ENCODE peak calls at places on chromosomes 5 and 9, in five cellular contexts. O is CD8-positive, alpha-beta T cell; E is HCT116; R is left ventricle myocardium inferior; A is foreskin keratinocyte. X is an unnamed sample.

GRCh38 chr9:78806492-78807160 is 509.7 kb downstream of the PSAT1 start:
- DNase-seq in A (no peak), O (no peak), E (no peak), R (no peak), X (no peak)

GRCh38 chr5:55737793-55738192 is at the start of gene DDX4:
- DNase-seq in O (no peak), A (no peak), R (no peak), E (no peak), X (no peak)

GRCh38 chr5:12896086-12896485 is 991.8 kb upstream of the CTNND2 start:
- DNase-seq in R (no peak), E (no peak), O (no peak), A (no peak), X (no peak)

GRCh38 chr5:180682560-180682959 is 33.2 kb upstream of the FLT4 start:
- DNase-seq in E (no peak), R (no peak), A (no peak), O (no peak), X (no peak)

GRCh38 chr5:156147251-156147947 is 179.6 kb upstream of the SGCD start:
- DNase-seq in O (no peak), A (no peak), R (no peak), E (no peak), X (no peak)

GRCh38 chr9:79195904-79196303 is 375.9 kb upstream of the TLE4 start:
- DNase-seq in E (no peak), R (no peak), A (no peak), O (no peak), X (no peak)

GRCh38 chr9:138023394-138024124 is 146.0 kb downstream of the CACNA1B start:
- DNase-seq in A (no peak), R (no peak), O (no peak), E (no peak), X (peak; percentile 31)

GRCh38 chr5:116626272-116626723 is 51.7 kb upstream of the SEMA6A start:
- DNase-seq in O (no peak), R (peak; percentile 68), A (peak; percentile 48), E (no peak), X (peak; percentile 76)

GRCh38 chr5:180070726-180071417 is 687 bp downstream of the RNF130 start:
- DNase-seq in O (no peak), R (peak; percentile 40), E (no peak), A (no peak), X (no peak)

GRCh38 chr9:21556581-21557427 is 74.7 kb upstream of the IFNE start:
- DNase-seq in A (no peak), E (no peak), O (no peak), R (no peak), X (no peak)

GRCh38 chr5:138945421-138946240 is 70.5 kb upstream of the LRRTM2 start:
- DNase-seq in O (no peak), R (no peak), E (no peak), A (no peak), X (peak; percentile 69)

GRCh38 chr9:126699401-126699851 is 85.7 kb downstream of the LMX1B start:
- DNase-seq in R (no peak), E (no peak), A (no peak), O (no peak), X (peak; percentile 63)

GRCh38 chr5:78716221-78716620 is 67.6 kb upstream of the LHFPL2 start:
- DNase-seq in A (no peak), R (no peak), O (no peak), E (no peak), X (no peak)

GRCh38 chr9:4584636-4585035 is 77.5 kb upstream of the PLPP6 start:
- DNase-seq in R (no peak), A (no peak), O (no peak), E (no peak), X (no peak)

GRCh38 chr5:123997354-123998215 is 485.6 kb downstream of the CSNK1G3 start:
- DNase-seq in A (peak; percentile 69), E (no peak), O (no peak), R (no peak), X (no peak)

GRCh38 chr9:126491256-126491879 is 122.4 kb upstream of the LMX1B start:
- DNase-seq in E (no peak), O (peak; percentile 48), A (no peak), R (no peak), X (peak; percentile 3)

GRCh38 chr5:106521701-106522100 is 1149.0 kb downstream of the EFNA5 start:
- DNase-seq in R (no peak), E (no peak), A (no peak), O (no peak), X (no peak)

GRCh38 chr9:120780367-120780766 is 12.8 kb downstream of the FBXW2 start:
- DNase-seq in R (no peak), O (no peak), A (no peak), E (no peak), X (no peak)

GRCh38 chr5:87081511-87082372 is 185.9 kb upstream of the RASA1 start:
- DNase-seq in E (no peak), O (peak; percentile 11), R (no peak), A (no peak), X (no peak)

GRCh38 chr5:126351138-126351537 is 72.1 kb upstream of the GRAMD2B start:
- DNase-seq in E (no peak), R (no peak), O (no peak), A (no peak), X (no peak)

GRCh38 chr5:14417232-14417730 is 164.3 kb upstream of the OTULINL start:
- DNase-seq in A (no peak), R (no peak), E (no peak), O (no peak), X (no peak)

GRCh38 chr5:155978805-155979204 is 348.2 kb upstream of the SGCD start:
- DNase-seq in R (no peak), A (no peak), O (no peak), E (no peak), X (no peak)

GRCh38 chr5:140642718-140643117 is 3.5 kb downstream of the TMCO6 start:
- DNase-seq in O (no peak), E (no peak), A (no peak), R (no peak), X (no peak)

GRCh38 chr5:173613433-173614144 is 2.9 kb downstream of the BOD1 start:
- DNase-seq in O (no peak), A (no peak), R (no peak), E (no peak), X (no peak)

GRCh38 chr5:34474573-34475021 is 181.5 kb upstream of the RAI14 start:
- DNase-seq in R (no peak), E (peak; percentile 38), O (no peak), A (no peak), X (no peak)

GRCh38 chr5:153601377-153601776 is 110.9 kb downstream of the GRIA1 start:
- DNase-seq in O (no peak), E (no peak), A (no peak), R (no peak), X (no peak)

GRCh38 chr9:133285252-133285775 is 10.3 kb upstream of the ABO start:
- DNase-seq in A (no peak), R (no peak), O (no peak), E (no peak), X (no peak)

GRCh38 chr5:126857472-126858410 is 80.8 kb downstream of the LMNB1 start:
- DNase-seq in E (no peak), A (no peak), R (no peak), O (no peak), X (no peak)

GRCh38 chr5:178695560-178695959 is 34.9 kb downstream of the ZNF354A start:
- DNase-seq in E (no peak), O (no peak), R (no peak), A (peak; percentile 59), X (no peak)

GRCh38 chr5:178703015-178703414 is 27.4 kb downstream of the ZNF354A start:
- DNase-seq in R (no peak), A (no peak), O (no peak), E (no peak), X (no peak)

DNA sequence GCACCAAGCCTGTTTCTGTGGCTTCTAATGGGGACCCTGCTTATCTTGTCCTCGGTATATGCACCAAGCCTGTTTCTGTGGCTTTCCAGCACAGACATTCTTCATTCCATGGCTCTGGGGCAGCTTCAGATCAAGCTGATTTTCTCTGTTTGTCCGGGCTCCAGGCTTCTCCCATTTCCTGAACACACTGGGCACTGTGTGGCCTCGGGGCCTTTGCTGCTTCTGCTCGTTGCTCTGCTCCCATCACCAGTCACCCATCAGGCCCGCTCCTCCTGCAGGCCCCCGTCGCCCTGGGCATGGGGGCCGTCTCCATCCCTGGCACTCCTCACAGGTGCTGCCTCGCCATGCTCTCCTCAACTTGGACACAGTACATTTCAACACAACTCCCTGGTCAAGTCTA is 30.6 kb downstream of the ZNF354A start:
- DNase-seq in E (no peak), R (no peak), A (no peak), O (no peak), X (no peak)
- H3K27ac ChIP-seq in E (no peak overlapping the region), R (no peak overlapping the region), A (no peak overlapping the region), O (no peak overlapping the region), X (no peak overlapping the region)

DNA sequence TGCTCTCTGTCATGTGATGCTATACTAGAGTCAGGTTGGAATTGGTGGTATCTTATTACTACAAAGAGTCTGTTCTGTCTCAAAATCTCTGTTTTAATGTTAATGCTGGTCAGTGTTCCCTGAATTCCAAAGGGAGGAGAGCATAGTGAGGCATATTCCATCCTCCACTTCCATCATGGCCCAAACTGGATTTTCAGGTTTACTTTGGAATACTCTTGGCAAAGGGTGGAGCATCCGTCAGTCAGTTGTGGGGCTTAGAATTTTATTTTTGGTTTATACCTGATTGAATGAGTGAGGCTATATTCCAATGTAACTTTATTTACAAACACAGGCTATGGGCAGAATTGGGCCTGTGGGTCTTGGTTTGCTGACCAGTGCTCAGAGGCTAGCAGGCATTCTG is 106.1 kb upstream of the CLINT1 start:
- DNase-seq in R (no peak), A (no peak), O (no peak), E (no peak), X (no peak)
- H3K27ac ChIP-seq in R (no peak overlapping the region), A (no peak overlapping the region), O (no peak overlapping the region), E (no peak overlapping the region), X (no peak overlapping the region)

GRCh38 chr9:122008559-122008958 is 84.5 kb downstream of the TTLL11 start:
- DNase-seq in O (no peak), E (no peak), R (no peak), A (no peak), X (no peak)

GRCh38 chr9:122007837-122008236 is 85.3 kb downstream of the TTLL11 start:
- DNase-seq in E (no peak), A (no peak), R (no peak), O (no peak), X (no peak)

GRCh38 chr9:122005597-122005996 is 87.5 kb downstream of the TTLL11 start:
- DNase-seq in E (no peak), R (no peak), A (no peak), O (no peak), X (no peak)

GRCh38 chr9:122001491-122002201 is 91.5 kb downstream of the TTLL11 start:
- DNase-seq in O (no peak), A (no peak), E (no peak), R (peak; percentile 65), X (no peak)

DNA sequence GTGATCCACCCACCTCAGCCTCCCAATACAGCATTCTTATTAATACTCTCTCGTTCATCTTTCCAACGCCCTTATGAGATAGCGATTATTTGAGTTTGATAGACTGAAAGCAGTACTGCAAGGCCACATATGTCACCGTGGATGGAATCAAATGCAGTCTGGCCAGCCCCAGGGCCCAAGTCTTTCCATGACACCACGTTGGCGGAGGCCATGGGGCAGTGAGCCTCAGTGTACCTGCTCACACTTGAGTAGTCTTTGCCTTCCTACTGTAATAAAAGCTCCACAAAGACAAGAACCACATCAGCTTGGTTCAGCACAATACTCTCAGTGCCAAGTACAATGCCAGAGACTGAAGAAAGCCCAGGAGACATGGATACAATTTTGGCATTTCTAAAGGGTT is 88.5 kb downstream of the TTLL11 start:
- DNase-seq in R (no peak), O (no peak), A (no peak), E (no peak), X (no peak)
- H3K27ac ChIP-seq in R (no peak overlapping the region), O (no peak overlapping the region), A (no peak overlapping the region), E (no peak overlapping the region), X (no peak overlapping the region)

GRCh38 chr5:1540831-1541661 is 17.3 kb upstream of the LPCAT1 start:
- DNase-seq in R (no peak), A (no peak), E (no peak), O (no peak), X (no peak)
- H3K27ac ChIP-seq in R (peak overlapping the region; percentile 38), A (no peak overlapping the region), E (no peak overlapping the region), O (no peak overlapping the region), X (no peak overlapping the region)

X was measured in kidney.